ENCODE peak calls at places on chromosome 16, in five cellular contexts. L is GM12878, T is K562, D is HCT116, V is SK-N-SH. Z is an unnamed sample.

GRCh38 chr16:3115561-3115960 is 3.2 kb downstream of the ZNF205 start:
- DNase-seq in L (no peak), T (peak), D (no peak), V (peak), Z (no peak)

GRCh38 chr16:67092227-67092626 is 17.5 kb upstream of the PHAF1 start:
- DNase-seq in L (no peak), T (no peak), D (no peak), V (no peak), Z (no peak)

GRCh38 chr16:81198635-81199034 is 39.9 kb upstream of the BCO1 start:
- DNase-seq in L (no peak), T (peak), D (no peak), V (no peak), Z (peak)

GRCh38 chr16:83031524-83031923 is 404.8 kb downstream of the CDH13 start:
- DNase-seq in L (no peak), T (no peak), D (no peak), V (no peak), Z (no peak)

GRCh38 chr16:69131167-69131748 is 1.1 kb downstream of the CHTF8 start:
- DNase-seq in L (no peak), T (peak), D (no peak), V (peak), Z (no peak)

GRCh38 chr16:27237229-27238015 is 31.1 kb downstream of the NSMCE1 start:
- DNase-seq in L (peak), T (no peak), D (no peak), V (peak), Z (no peak)

GRCh38 chr16:19307587-19308241 is 22.2 kb downstream of the CLEC19A start:
- DNase-seq in L (no peak), T (peak), D (no peak), V (no peak), Z (peak)

GRCh38 chr16:73037845-73038570 is 9.9 kb downstream of the ZFHX3 start:
- DNase-seq in L (no peak), T (peak), D (no peak), V (peak), Z (peak)

GRCh38 chr16:3020604-3021448 is 658 bp downstream of the TNFRSF12A start:
- DNase-seq in L (no peak), T (peak), D (peak), V (peak), Z (peak)

GRCh38 chr16:48011888-48012658 is 143.7 kb downstream of the ABCC12 start:
- DNase-seq in L (no peak), T (no peak), D (no peak), V (no peak), Z (no peak)

GRCh38 chr16:71628810-71629209 is 2.8 kb downstream of the MARVELD3 start:
- DNase-seq in L (no peak), T (no peak), D (no peak), V (no peak), Z (no peak)

GRCh38 chr16:68069511-68070248 is 15.5 kb upstream of the NFATC3 start:
- DNase-seq in L (no peak), T (no peak), D (no peak), V (no peak), Z (no peak)

GRCh38 chr16:30354423-30355143 is 525 bp downstream of the CD2BP2 start:
- DNase-seq in L (no peak), T (no peak), D (no peak), V (peak), Z (no peak)

GRCh38 chr16:25922438-25922837 is 230.7 kb downstream of the HS3ST4 start:
- DNase-seq in L (no peak), T (no peak), D (no peak), V (no peak), Z (no peak)

GRCh38 chr16:19864566-19864965 is 20.1 kb downstream of the GPRC5B start:
- DNase-seq in L (no peak), T (no peak), D (no peak), V (no peak), Z (no peak)

GRCh38 chr16:49342336-49343265 is 31.0 kb upstream of the C16orf78 start:
- DNase-seq in L (no peak), T (no peak), D (no peak), V (no peak), Z (no peak)

GRCh38 chr16:12723681-12724080 is 80.0 kb downstream of the CPPED1 start:
- DNase-seq in L (no peak), T (no peak), D (no peak), V (no peak), Z (no peak)

GRCh38 chr16:19168173-19169080 is at the start of gene SYT17:
- DNase-seq in L (no peak), T (no peak), D (no peak), V (peak), Z (no peak)

GRCh38 chr16:17295948-17296347 is 174.8 kb downstream of the XYLT1 start:
- DNase-seq in L (no peak), T (no peak), D (no peak), V (no peak), Z (no peak)

GRCh38 chr16:89361756-89362155 is 128.6 kb downstream of the ANKRD11 start:
- DNase-seq in L (no peak), T (no peak), D (no peak), V (no peak), Z (no peak)

GRCh38 chr16:65570261-65570660 is 448.4 kb upstream of the CDH11 start:
- DNase-seq in L (no peak), T (no peak), D (no peak), V (no peak), Z (no peak)

GRCh38 chr16:27318399-27319256 is 4.9 kb downstream of the IL4R start:
- DNase-seq in L (no peak), T (no peak), D (no peak), V (no peak), Z (no peak)

GRCh38 chr16:3188925-3189825 is 1.2 kb downstream of the OR1F1 start:
- DNase-seq in L (no peak), T (peak), D (no peak), V (peak), Z (peak)

GRCh38 chr16:85899444-85899843 is 482 bp downstream of the IRF8 start:
- DNase-seq in L (no peak), T (no peak), D (no peak), V (no peak), Z (no peak)

GRCh38 chr16:50121721-50122445 is 31.2 kb upstream of the TENT4B start:
- DNase-seq in L (peak), T (no peak), D (no peak), V (no peak), Z (no peak)

GRCh38 chr16:11684231-11685025 is 16.2 kb downstream of the SNN start:
- DNase-seq in L (no peak), T (no peak), D (no peak), V (no peak), Z (no peak)

GRCh38 chr16:52873997-52874500 is 178.6 kb downstream of the CHD9NB start:
- DNase-seq in L (no peak), T (no peak), D (no peak), V (no peak), Z (no peak)
- TF ChIP-seq ZBTB33 in L (no peak), T (no peak), D (no peak), V (no peak), Z (no peak)

GRCh38 chr16:57529324-57530103 is 6.9 kb downstream of the CCDC102A start:
- DNase-seq in L (no peak), T (no peak), D (no peak), V (peak), Z (no peak)

GRCh38 chr16:57527027-57527426 is 9.3 kb downstream of the CCDC102A start:
- DNase-seq in L (no peak), T (no peak), D (no peak), V (peak), Z (peak)

GRCh38 chr16:57528499-57529323 is 7.7 kb downstream of the CCDC102A start:
- DNase-seq in L (no peak), T (no peak), D (no peak), V (peak), Z (no peak)

GRCh38 chr16:57526498-57526897 is 9.9 kb downstream of the CCDC102A start:
- DNase-seq in L (no peak), T (no peak), D (no peak), V (no peak), Z (no peak)

DNA sequence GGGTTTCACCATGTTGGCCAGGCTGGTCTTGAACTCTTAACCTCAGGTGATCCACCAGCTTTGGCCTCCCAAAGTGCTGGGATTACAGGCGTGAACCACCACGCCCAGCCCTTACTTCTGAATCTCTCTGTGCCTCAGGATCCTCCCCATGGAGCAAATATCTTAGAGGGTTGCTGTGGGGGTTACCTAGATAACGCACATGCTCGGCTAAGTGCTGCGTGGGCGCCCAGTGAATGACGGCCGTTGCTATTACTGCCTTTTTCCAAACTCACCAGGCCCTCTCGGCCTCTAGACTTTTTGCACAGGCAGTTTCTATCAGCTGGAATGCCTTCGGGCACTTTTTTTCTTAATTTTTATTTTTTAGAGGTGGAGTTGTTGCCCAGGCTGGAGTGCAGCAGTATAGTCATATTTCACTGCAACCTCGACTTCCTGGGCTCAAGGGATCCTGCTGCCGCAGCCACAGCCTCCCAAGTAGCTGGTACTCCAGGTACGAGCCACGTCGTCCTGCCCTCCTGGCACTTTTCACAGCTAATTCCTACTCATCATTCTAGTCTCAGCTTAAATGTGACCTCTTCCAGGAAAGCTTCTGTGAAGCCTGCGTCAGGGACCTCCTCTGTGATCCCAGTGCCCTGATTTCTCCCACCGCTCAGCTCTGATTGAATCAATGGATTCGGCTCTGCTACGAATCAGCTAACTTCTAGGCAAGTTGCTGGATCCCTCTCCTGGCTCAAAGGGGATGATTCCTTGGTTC is 8.6 kb downstream of the CCDC102A start:
- DNase-seq in L (no peak), T (no peak), D (no peak), V (peak), Z (no peak)
- TF ChIP-seq ZBTB33 in L (no peak), T (no peak), D (no peak), V (no peak), Z (no peak)

GRCh38 chr16:21064203-21064602 is 86.4 kb downstream of the DNAH3 start:
- DNase-seq in L (no peak), T (no peak), D (no peak), V (no peak), Z (no peak)

GRCh38 chr16:21057875-21058274 is 92.8 kb downstream of the DNAH3 start:
- DNase-seq in L (no peak), T (no peak), D (no peak), V (no peak), Z (no peak)

GRCh38 chr16:21060027-21060510 is 90.6 kb downstream of the DNAH3 start:
- DNase-seq in L (no peak), T (no peak), D (no peak), V (no peak), Z (no peak)
- TF ChIP-seq ZBTB33 in L (no peak), T (no peak), D (no peak), V (no peak), Z (no peak)

GRCh38 chr16:28546626-28547025 is 7.1 kb upstream of the SGF29 start:
- DNase-seq in L (no peak), T (no peak), D (no peak), V (no peak), Z (no peak)

GRCh38 chr16:28548306-28548802 is 5.4 kb upstream of the SGF29 start:
- DNase-seq in L (no peak), T (no peak), D (no peak), V (no peak), Z (no peak)

GRCh38 chr16:28553776-28554633 is at the start of gene SGF29:
- DNase-seq in L (peak), T (peak), D (peak), V (peak), Z (peak)

GRCh38 chr16:28544998-28545397 is 6.2 kb upstream of the NUPR1 start:
- DNase-seq in L (no peak), T (no peak), D (no peak), V (no peak), Z (no peak)

DNA sequence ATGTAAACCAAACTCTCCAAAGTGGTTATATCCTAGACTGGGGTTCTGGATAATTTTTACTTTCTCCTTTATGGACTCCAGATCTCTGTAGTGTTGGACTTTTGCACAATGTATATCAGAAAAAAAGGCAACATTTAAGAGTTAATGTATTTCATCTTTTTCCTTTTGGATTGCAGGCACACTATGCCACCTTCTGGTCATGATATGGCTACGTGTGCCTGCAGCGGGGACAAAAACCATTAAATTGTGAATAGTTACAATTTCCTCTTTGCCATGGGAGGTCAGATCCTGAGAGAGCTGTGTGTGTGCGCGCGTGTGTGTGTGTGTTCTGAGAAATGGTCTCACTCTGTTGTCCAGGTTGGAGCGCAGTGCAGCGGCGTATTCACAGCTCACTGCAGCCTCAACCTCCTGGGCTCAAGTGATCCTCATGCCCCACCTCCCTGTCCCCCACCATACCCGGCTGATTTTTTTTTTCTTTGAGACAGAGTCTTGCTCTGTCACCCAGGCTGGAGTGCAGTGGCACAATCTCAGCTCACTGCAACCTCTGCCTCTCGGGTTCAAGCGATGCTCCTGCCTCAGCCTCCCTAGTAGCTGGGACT is 4.3 kb upstream of the SGF29 start:
- DNase-seq in L (no peak), T (no peak), D (peak), V (peak), Z (peak)
- TF ChIP-seq ZBTB33 in L (no peak), T (no peak), D (no peak), V (no peak), Z (no peak)

GRCh38 chr16:74601131-74601871 is 5.6 kb downstream of the GLG1 start:
- DNase-seq in L (no peak), T (no peak), D (no peak), V (peak), Z (no peak)
- TF ChIP-seq ZBTB33 in L (no peak), T (no peak), D (no peak), V (no peak), Z (no peak)

DNA sequence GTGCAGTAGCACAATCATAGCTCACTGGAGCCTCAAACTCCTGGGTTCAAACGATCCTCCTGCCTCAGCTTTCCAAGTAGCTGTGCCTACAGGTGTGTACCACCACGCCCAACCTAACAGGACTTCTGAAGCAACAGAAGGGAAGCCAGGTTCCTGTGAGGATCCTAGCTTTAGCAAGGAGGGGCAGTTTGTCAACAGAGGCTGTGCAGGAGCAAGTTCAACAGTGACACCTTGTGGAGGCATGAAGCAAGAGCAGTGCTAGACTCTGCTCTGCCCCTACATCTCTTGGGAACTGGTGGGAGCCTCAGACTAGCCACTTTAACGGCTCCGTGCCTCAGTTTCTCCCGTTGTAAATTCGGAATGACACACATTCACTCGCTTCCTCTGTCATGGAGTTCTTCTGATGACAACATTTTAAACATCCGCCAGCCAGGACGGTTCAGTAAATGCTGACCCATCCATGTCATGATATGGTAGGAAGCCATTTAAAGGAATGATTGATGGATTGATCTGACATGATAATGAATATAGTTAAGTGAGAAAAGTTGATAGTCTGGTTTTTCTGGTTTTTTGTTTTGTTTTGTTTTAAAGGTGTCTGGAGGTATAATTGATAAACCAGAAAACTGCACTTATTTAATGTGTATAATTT is 218.7 kb downstream of the MRTFB start:
- DNase-seq in L (no peak), T (peak), D (peak), V (peak), Z (peak)
- TF ChIP-seq ZBTB33 in L (no peak), T (no peak), D (no peak), V (no peak), Z (peak)

GRCh38 chr16:87622756-87623319 is 20.5 kb downstream of the JPH3 start:
- DNase-seq in L (no peak), T (no peak), D (no peak), V (no peak), Z (no peak)
- TF ChIP-seq ZBTB33 in L (no peak), T (no peak), D (no peak), V (no peak), Z (no peak)

GRCh38 chr16:87314990-87315420 is 2.2 kb downstream of the C16orf95 start:
- DNase-seq in L (no peak), T (no peak), D (no peak), V (no peak), Z (no peak)
- TF ChIP-seq ZBTB33 in L (no peak), T (no peak), D (no peak), V (no peak), Z (no peak)

DNA sequence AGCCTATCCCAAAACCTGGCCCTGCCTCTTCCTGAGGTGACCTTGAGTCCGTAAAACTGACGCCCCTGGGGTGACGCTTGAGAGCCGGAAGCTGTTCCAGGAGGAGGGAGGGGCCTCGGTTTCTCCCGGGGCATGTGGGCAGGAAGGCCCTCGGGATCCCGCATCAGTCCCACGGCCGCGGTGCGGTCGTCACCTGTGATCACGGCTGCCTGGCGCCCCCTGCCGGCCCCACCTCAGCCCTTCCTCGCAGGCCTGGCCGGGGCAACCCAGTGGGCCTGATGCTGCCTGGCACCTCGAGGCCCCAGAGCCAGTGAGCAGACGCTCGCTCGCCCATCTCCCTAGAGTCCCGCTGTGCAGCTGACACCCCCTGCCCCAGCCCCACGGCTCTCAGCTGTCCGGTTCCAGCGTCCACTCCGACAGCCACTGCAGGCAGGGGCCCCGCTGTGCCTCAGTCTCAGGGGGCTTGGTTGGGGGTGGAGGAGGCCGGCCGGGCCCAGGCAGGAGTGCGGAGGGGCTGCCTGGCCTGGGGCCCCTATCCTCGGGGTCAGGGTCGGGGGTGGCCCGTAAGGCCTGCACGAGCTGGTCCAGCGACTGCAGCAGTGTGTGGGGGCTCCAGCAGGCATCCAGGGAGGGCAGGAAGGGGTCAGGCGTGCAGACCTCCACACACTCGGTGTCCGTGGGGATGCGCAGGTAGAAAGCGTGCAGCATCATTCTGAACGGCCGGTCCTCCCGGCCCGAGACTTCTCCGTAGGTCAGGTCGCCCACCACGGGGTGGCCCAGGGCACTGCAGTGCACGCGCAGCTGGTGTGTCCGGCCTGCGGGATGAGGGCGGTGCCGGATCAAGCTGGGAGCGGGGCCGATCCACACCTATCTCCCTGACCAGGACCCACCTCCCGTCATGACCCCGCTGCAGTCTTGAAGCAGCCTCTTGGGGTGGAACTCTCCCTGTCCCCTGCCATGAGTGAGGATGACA is 2.3 kb downstream of the RPUSD1 start:
- DNase-seq in L (no peak), T (peak), D (no peak), V (peak), Z (peak)
- TF ChIP-seq ZBTB33 in L (peak), T (no peak), D (no peak), V (no peak), Z (peak)